ENCODE peak calls at places on chromosomes 11 and 22, in four cellular contexts. R, N, B and L are unnamed samples.

GRCh38 chr11:17730608-17731462 is 3.7 kb upstream of the KCNC1 start:
- DNase-seq in R (no peak), N (peak), B (peak), L (peak)

GRCh38 chr22:32352681-32353080 is 5.0 kb upstream of the RFPL3 start:
- DNase-seq in R (no peak), N (no peak), B (no peak), L (no peak)

GRCh38 chr11:8296872-8297271 is 33.2 kb upstream of the LMO1 start:
- DNase-seq in R (peak), N (no peak), B (no peak), L (no peak)

GRCh38 chr11:119029340-119030028 is 1.2 kb downstream of the SLC37A4 start:
- DNase-seq in R (no peak), N (peak), B (peak), L (peak)

GRCh38 chr11:75474878-75475766 is 42.1 kb upstream of the KLHL35 start:
- DNase-seq in R (no peak), N (peak), B (peak), L (no peak)

GRCh38 chr11:45667929-45668680 is 2.7 kb upstream of the CHST1 start:
- DNase-seq in R (no peak), N (peak), B (no peak), L (no peak)

GRCh38 chr11:58509730-58510129 is 1.8 kb upstream of the OR5B21 start:
- DNase-seq in R (no peak), N (no peak), B (no peak), L (no peak)

GRCh38 chr11:67572747-67573419 is 10.7 kb upstream of the GSTP1 start:
- DNase-seq in R (no peak), N (peak), B (peak), L (no peak)

GRCh38 chr11:61587951-61588695 is 7.2 kb upstream of the SYT7 start:
- DNase-seq in R (no peak), N (peak), B (peak), L (peak)

GRCh38 chr11:33065445-33066178 is 26.2 kb downstream of the TCP11L1 start:
- DNase-seq in R (peak), N (peak), B (peak), L (peak)

GRCh38 chr11:34263462-34264186 is 94.2 kb downstream of the ABTB2 start:
- DNase-seq in R (no peak), N (no peak), B (peak), L (no peak)

GRCh38 chr11:134393638-134394037 is 18.4 kb downstream of the B3GAT1 start:
- DNase-seq in R (no peak), N (no peak), B (peak), L (no peak)

GRCh38 chr11:131675489-131675888 is 305.1 kb downstream of the NTM start:
- DNase-seq in R (peak), N (no peak), B (no peak), L (no peak)

GRCh38 chr11:27619936-27620335 is 80.3 kb downstream of the BDNF start:
- DNase-seq in R (no peak), N (no peak), B (no peak), L (no peak)

GRCh38 chr11:27350503-27350902 is 12.5 kb downstream of the CCDC34 start:
- DNase-seq in R (no peak), N (no peak), B (no peak), L (no peak)

GRCh38 chr11:111520565-111520964 is 6.0 kb downstream of the HOATZ start:
- DNase-seq in R (no peak), N (no peak), B (no peak), L (no peak)

GRCh38 chr22:39153220-39153860 is 860 bp upstream of the CBX7 start:
- DNase-seq in R (no peak), N (no peak), B (no peak), L (no peak)

GRCh38 chr22:23922921-23923320 is 28.7 kb downstream of the MIF start:
- DNase-seq in R (no peak), N (no peak), B (no peak), L (no peak)

GRCh38 chr11:9765320-9766101 is 101.6 kb downstream of the SWAP70 start:
- DNase-seq in R (no peak), N (peak), B (no peak), L (no peak)

GRCh38 chr22:46557736-46558480 is 20.5 kb upstream of the CELSR1 start:
- DNase-seq in R (no peak), N (no peak), B (peak), L (no peak)

GRCh38 chr22:43921361-43921760 is 2.2 kb upstream of the PNPLA3 start:
- DNase-seq in R (no peak), N (no peak), B (no peak), L (no peak)

GRCh38 chr11:11582261-11582701 is 39.5 kb downstream of the GALNT18 start:
- DNase-seq in R (no peak), N (no peak), B (no peak), L (peak)

GRCh38 chr11:441418-442274 is at the start of gene ANO9:
- DNase-seq in R (no peak), N (no peak), B (peak), L (no peak)

GRCh38 chr11:66157182-66157864 is 87.3 kb downstream of the PACS1 start:
- DNase-seq in R (no peak), N (no peak), B (no peak), L (no peak)

DNA sequence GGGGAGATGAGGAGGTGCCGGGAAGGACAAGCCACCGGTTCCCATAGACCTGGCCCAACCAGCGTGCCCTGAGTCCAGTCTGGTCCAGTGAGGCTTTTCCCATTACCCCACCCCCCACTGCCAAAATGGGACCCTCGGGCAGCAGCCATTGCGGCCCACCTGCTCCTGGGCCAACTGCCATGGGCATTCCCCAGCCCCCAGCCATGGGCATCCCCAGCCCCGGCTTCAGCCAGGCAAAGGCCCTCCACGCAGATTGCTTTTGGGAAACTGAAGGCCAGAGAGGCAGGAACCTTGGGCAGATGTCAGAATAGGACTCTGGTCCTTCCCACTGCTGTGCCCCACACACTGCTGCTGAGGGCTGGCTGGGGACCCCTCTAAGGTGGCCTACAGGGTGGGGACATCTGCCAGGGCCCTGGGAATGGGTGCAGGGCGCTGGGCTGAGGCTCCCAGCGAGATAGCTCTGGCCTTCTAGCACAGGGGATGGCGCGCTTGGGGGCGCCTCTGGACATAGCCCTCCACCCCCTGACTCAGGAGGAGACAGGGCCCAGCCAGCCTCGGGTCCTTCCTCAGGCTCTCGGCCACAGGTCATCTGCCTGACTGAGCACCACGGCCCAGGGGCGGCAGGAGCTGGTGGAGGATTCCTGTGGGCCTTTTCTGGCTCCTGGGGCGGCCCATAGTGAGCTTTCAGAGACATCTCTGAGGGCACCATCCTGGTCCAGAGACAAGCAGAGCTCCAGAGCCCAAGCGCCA is 4.9 kb downstream of the PIM3 start:
- DNase-seq in R (peak), N (peak), B (peak), L (peak)
- TF ChIP-seq POLR2A in R (no peak), N (no peak), B (no peak), L (no peak)

GRCh38 chr22:22877523-22878210 is 9.9 kb upstream of the IGLL5 start:
- DNase-seq in R (no peak), N (peak), B (peak), L (peak)
- TF ChIP-seq CTCF in R (peak), N (no peak), B (peak), L (no peak)

GRCh38 chr11:12838463-12839120 is 164.4 kb downstream of the TEAD1 start:
- DNase-seq in R (no peak), N (no peak), B (no peak), L (no peak)
- H3K4me3 ChIP-seq in R (peak), N (no peak), B (no peak), L (no peak)

GRCh38 chr11:73272680-73273038 is 521 bp downstream of the P2RY6 start:
- DNase-seq in R (no peak), N (no peak), B (peak), L (no peak)

GRCh38 chr11:73270089-73270854 is 1.9 kb upstream of the P2RY6 start:
- DNase-seq in R (peak), N (no peak), B (peak), L (peak)

GRCh38 chr11:73270855-73271477 is 1.2 kb upstream of the P2RY6 start:
- DNase-seq in R (peak), N (no peak), B (peak), L (no peak)

GRCh38 chr11:73273246-73273890 is 1.2 kb downstream of the P2RY6 start:
- DNase-seq in R (peak), N (no peak), B (peak), L (peak)

DNA sequence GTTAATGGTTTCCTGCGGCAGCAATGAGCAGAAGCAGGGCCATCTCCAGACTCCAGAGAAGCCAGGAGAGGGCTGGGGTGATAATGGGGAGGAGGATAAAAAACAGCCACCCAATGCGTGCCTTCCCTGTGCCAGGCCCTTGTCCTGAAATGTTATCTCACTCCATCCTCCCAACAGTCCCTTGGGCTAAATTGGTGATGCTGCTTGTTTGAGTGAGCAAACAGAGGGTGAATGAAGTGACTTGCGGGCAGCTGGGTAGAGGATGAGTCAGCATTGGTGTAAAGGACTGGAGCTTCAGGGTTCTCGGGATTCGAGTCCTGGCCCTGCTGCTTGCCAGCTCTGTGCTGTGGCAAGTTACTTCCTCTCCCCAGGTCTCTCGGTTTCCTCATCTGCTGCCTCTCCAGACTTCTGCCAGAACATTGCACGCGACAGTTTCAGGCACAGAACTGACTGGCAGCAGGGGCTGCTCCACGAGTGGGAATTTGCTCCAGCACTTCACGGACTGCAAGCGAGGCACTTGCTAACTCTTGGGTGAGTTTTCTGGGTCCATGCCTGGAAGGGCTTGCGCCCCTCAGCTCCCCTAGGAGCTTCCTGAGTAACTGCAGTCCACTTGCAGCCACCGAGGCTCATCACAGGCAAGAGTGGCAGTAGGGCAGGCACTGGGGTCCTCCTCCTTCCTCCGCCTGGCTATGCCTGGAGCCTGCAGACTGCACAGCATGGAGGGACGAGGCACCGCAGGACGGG is at the start of gene P2RY6:
- DNase-seq in R (peak), N (no peak), B (peak), L (no peak)
- TF ChIP-seq POLR2A in R (no peak), N (no peak), B (no peak), L (no peak)

DNA sequence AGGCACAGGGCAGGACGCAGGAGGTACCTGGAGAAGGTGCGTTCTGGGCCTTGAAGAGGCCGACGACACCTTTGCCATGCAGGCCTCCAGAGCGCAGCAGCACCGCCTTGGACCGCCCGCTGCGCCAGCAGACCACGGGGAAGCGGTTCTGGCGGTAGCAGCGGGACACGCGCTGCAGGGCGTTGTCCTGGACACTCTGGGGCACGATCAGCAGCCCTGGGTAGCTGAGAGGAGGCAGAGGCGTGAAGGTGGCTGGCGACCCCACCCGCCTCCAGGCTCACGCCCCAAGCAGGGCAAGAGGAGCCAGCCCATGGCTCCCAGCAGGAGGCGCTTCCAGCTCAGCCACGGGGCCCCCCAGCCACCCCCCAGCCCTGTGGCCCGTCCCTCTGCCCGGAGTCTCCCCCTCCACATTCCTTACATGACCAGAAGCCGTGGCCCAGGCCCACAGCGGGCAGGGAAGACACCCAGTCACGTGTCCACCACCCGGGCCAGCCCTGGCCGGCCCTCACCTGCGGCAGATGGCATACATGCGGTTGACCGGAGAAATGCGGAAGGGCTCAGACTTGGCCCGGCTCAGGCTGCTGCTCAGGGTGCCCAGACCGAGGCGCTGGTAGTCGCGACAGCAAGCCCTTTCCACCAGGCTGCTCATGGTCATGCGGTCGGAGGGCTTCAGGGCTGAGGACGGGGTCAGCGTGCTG is 15.2 kb downstream of the SBF1 start:
- DNase-seq in R (no peak), N (no peak), B (no peak), L (no peak)
- TF ChIP-seq CTCF in R (no peak), N (no peak), B (no peak), L (no peak)

GRCh38 chr11:117815262-117815803 is 9.2 kb downstream of the FXYD2 start:
- DNase-seq in R (no peak), N (no peak), B (no peak), L (no peak)

GRCh38 chr11:117816846-117817212 is 7.7 kb downstream of the FXYD2 start:
- DNase-seq in R (no peak), N (no peak), B (no peak), L (no peak)

GRCh38 chr11:117814204-117814765 is 10.3 kb downstream of the FXYD2 start:
- DNase-seq in R (no peak), N (no peak), B (no peak), L (no peak)

GRCh38 chr11:117816151-117816741 is 8.3 kb downstream of the FXYD2 start:
- DNase-seq in R (no peak), N (no peak), B (no peak), L (no peak)

DNA sequence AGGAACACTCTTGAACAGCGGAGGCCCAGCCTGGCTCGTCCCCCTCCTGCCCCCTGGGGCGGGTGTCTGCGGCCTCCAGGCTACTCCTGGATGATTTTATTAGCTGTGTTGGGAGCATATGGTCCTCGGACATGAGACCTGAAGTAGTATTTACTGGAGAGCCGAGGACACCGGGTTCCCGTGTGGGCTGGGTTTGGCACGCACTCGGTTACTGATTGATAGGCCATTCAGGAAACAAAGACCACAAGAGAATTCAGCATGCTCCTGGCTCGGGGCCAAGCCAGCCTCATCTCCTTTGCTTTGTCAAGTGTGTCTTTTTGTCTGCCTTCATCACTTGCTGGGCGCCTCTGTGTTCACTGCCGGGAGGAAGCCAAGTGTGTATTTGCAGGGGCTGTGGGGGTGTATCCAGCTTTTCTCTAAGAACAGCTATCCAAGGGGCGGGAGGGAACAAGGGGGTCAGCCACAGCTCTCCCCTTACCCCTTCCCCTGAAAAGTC is 9.7 kb downstream of the FXYD2 start:
- DNase-seq in R (no peak), N (no peak), B (peak), L (peak)
- H3K4me3 ChIP-seq in R (no peak), N (no peak), B (no peak), L (no peak)